ENCODE peak calls at places on chromosome 19, in nine cellular contexts. One of them, this sample, is unnamed. For H3K4me1 and H3K36me3, the result is how much of the 10 kb centered on the place peaks cover.

GRCh38 chr19:15320118-15320517 is 12.2 kb downstream of the BRD4 start:
- DNase-seq in ovary: no peak
- DNase-seq in cardiac muscle cell: no peak
- DNase-seq in pancreas: no peak
- DNase-seq in psoas muscle: no peak
- DNase-seq in left lung: no peak
- DNase-seq in hepatocyte: no peak
- DNase-seq in GM12878: no peak
- DNase-seq in astrocyte: peak
- DNase-seq in this sample: no peak

GRCh38 chr19:11422163-11423068 is 3.3 kb upstream of the RGL3 start:
- DNase-seq in ovary: peak
- DNase-seq in cardiac muscle cell: peak
- DNase-seq in pancreas: peak
- DNase-seq in psoas muscle: peak
- DNase-seq in left lung: peak
- DNase-seq in hepatocyte: peak
- DNase-seq in GM12878: peak
- DNase-seq in astrocyte: no peak
- DNase-seq in this sample: peak

GRCh38 chr19:44019498-44019897 is 5.7 kb upstream of the ZNF222 start:
- DNase-seq in ovary: no peak
- DNase-seq in cardiac muscle cell: no peak
- DNase-seq in pancreas: no peak
- DNase-seq in psoas muscle: no peak
- DNase-seq in left lung: no peak
- DNase-seq in hepatocyte: no peak
- DNase-seq in GM12878: no peak
- DNase-seq in astrocyte: no peak
- DNase-seq in this sample: no peak

GRCh38 chr19:35025969-35026368 is 4.3 kb upstream of the SCN1B start:
- DNase-seq in ovary: no peak
- DNase-seq in cardiac muscle cell: no peak
- DNase-seq in pancreas: no peak
- DNase-seq in psoas muscle: no peak
- DNase-seq in left lung: no peak
- DNase-seq in hepatocyte: no peak
- DNase-seq in GM12878: no peak
- DNase-seq in astrocyte: no peak
- DNase-seq in this sample: no peak

GRCh38 chr19:55453861-55454260 is 7.6 kb downstream of the ISOC2 start:
- DNase-seq in ovary: no peak
- DNase-seq in cardiac muscle cell: no peak
- DNase-seq in pancreas: no peak
- DNase-seq in psoas muscle: no peak
- DNase-seq in left lung: no peak
- DNase-seq in hepatocyte: no peak
- DNase-seq in GM12878: no peak
- DNase-seq in astrocyte: no peak
- DNase-seq in this sample: no peak

GRCh38 chr19:51375504-51376221 is 3.2 kb upstream of the NKG7 start:
- DNase-seq in ovary: no peak
- DNase-seq in cardiac muscle cell: no peak
- DNase-seq in pancreas: no peak
- DNase-seq in psoas muscle: no peak
- DNase-seq in left lung: no peak
- DNase-seq in hepatocyte: no peak
- DNase-seq in GM12878: peak
- DNase-seq in astrocyte: no peak
- DNase-seq in this sample: no peak

GRCh38 chr19:44182145-44182544 is 17.2 kb downstream of the ZNF226 start:
- DNase-seq in ovary: no peak
- DNase-seq in cardiac muscle cell: no peak
- DNase-seq in pancreas: no peak
- DNase-seq in psoas muscle: no peak
- DNase-seq in left lung: no peak
- DNase-seq in hepatocyte: no peak
- DNase-seq in GM12878: no peak
- DNase-seq in astrocyte: no peak
- DNase-seq in this sample: no peak

GRCh38 chr19:3381701-3382372 is 15.5 kb downstream of the NFIC start:
- DNase-seq in ovary: peak
- DNase-seq in cardiac muscle cell: no peak
- DNase-seq in pancreas: peak
- DNase-seq in psoas muscle: no peak
- DNase-seq in left lung: no peak
- DNase-seq in hepatocyte: no peak
- DNase-seq in GM12878: no peak
- DNase-seq in astrocyte: no peak
- DNase-seq in this sample: no peak

GRCh38 chr19:16381756-16382401 is 57.3 kb downstream of the KLF2 start:
- DNase-seq in ovary: no peak
- DNase-seq in cardiac muscle cell: peak
- DNase-seq in pancreas: no peak
- DNase-seq in psoas muscle: peak
- DNase-seq in left lung: no peak
- DNase-seq in hepatocyte: no peak
- DNase-seq in GM12878: no peak
- DNase-seq in astrocyte: no peak
- DNase-seq in this sample: peak

GRCh38 chr19:17718988-17719711 is at the start of gene MAP1S:
- DNase-seq in ovary: no peak
- DNase-seq in cardiac muscle cell: peak
- DNase-seq in pancreas: peak
- DNase-seq in psoas muscle: peak
- DNase-seq in left lung: peak
- DNase-seq in hepatocyte: peak
- DNase-seq in GM12878: no peak
- DNase-seq in astrocyte: peak
- DNase-seq in this sample: peak

GRCh38 chr19:17719730-17720486 is 628 bp downstream of the MAP1S start:
- DNase-seq in ovary: no peak
- DNase-seq in cardiac muscle cell: no peak
- DNase-seq in pancreas: peak
- DNase-seq in psoas muscle: no peak
- DNase-seq in left lung: peak
- DNase-seq in hepatocyte: peak
- DNase-seq in GM12878: no peak
- DNase-seq in astrocyte: no peak
- DNase-seq in this sample: peak

GRCh38 chr19:17720487-17720839 is 1.2 kb downstream of the MAP1S start:
- DNase-seq in ovary: no peak
- DNase-seq in cardiac muscle cell: no peak
- DNase-seq in pancreas: no peak
- DNase-seq in psoas muscle: no peak
- DNase-seq in left lung: no peak
- DNase-seq in hepatocyte: no peak
- DNase-seq in GM12878: no peak
- DNase-seq in astrocyte: no peak
- DNase-seq in this sample: no peak

GRCh38 chr19:17716309-17716929 is 2.9 kb upstream of the MAP1S start:
- DNase-seq in ovary: no peak
- DNase-seq in cardiac muscle cell: no peak
- DNase-seq in pancreas: no peak
- DNase-seq in psoas muscle: no peak
- DNase-seq in left lung: no peak
- DNase-seq in hepatocyte: no peak
- DNase-seq in GM12878: no peak
- DNase-seq in astrocyte: no peak
- DNase-seq in this sample: no peak

GRCh38 chr19:17718467-17718987 is 753 bp upstream of the MAP1S start:
- DNase-seq in ovary: no peak
- DNase-seq in cardiac muscle cell: no peak
- DNase-seq in pancreas: no peak
- DNase-seq in psoas muscle: no peak
- DNase-seq in left lung: no peak
- DNase-seq in hepatocyte: no peak
- DNase-seq in GM12878: no peak
- DNase-seq in astrocyte: no peak
- DNase-seq in this sample: no peak
- H3K4me1 ChIP-seq in ovary: under half
- H3K4me1 ChIP-seq in cardiac muscle cell: under half
- H3K4me1 ChIP-seq in pancreas: under half
- H3K4me1 ChIP-seq in psoas muscle: under half
- H3K4me1 ChIP-seq in left lung: half or more
- H3K4me1 ChIP-seq in hepatocyte: under half
- H3K4me1 ChIP-seq in GM12878: under half
- H3K4me1 ChIP-seq in astrocyte: under half
- H3K4me1 ChIP-seq in this sample: under half

GRCh38 chr19:9849786-9850185 is 14.7 kb downstream of the PIN1 start:
- DNase-seq in ovary: no peak
- DNase-seq in cardiac muscle cell: no peak
- DNase-seq in pancreas: no peak
- DNase-seq in psoas muscle: no peak
- DNase-seq in left lung: no peak
- DNase-seq in hepatocyte: no peak
- DNase-seq in GM12878: no peak
- DNase-seq in astrocyte: no peak
- DNase-seq in this sample: no peak

GRCh38 chr19:9850235-9850959 is 15.3 kb downstream of the PIN1 start:
- DNase-seq in ovary: no peak
- DNase-seq in cardiac muscle cell: no peak
- DNase-seq in pancreas: no peak
- DNase-seq in psoas muscle: no peak
- DNase-seq in left lung: no peak
- DNase-seq in hepatocyte: no peak
- DNase-seq in GM12878: no peak
- DNase-seq in astrocyte: no peak
- DNase-seq in this sample: no peak

GRCh38 chr19:9848060-9848459 is 12.9 kb downstream of the PIN1 start:
- DNase-seq in ovary: no peak
- DNase-seq in cardiac muscle cell: peak
- DNase-seq in pancreas: no peak
- DNase-seq in psoas muscle: no peak
- DNase-seq in left lung: no peak
- DNase-seq in hepatocyte: no peak
- DNase-seq in GM12878: no peak
- DNase-seq in astrocyte: no peak
- DNase-seq in this sample: no peak

GRCh38 chr19:9848761-9849160 is 13.6 kb downstream of the PIN1 start:
- DNase-seq in ovary: no peak
- DNase-seq in cardiac muscle cell: no peak
- DNase-seq in pancreas: no peak
- DNase-seq in psoas muscle: no peak
- DNase-seq in left lung: no peak
- DNase-seq in hepatocyte: no peak
- DNase-seq in GM12878: no peak
- DNase-seq in astrocyte: no peak
- DNase-seq in this sample: no peak

DNA sequence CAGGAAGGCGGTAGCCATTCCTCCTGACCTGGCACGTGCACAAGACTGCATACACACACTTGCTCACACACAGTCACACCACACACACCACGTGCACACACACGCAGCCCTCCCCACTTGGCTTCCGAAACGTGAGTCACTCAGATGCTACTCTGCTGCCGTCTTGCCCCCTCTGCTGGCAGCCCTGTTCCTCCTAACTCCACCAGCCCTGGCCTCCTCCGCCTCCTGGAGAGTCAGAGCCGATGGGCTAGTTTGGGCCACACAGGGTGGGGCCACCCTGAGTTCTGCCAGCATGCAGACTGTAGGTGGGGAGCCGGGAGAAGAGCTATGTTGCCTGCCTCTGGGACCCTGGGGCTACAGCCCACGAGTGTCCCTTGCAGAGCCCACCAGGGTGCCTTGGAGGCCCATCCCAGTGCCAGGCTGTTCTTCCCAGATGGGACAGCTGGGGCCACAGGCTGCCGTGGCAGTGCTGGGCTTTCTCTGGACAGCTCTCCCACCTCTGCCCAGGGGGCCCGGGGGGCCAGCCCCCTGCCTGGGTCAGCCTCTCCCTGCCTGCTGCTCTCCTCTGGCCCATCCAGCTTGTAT is 12.1 kb downstream of the PIN1 start:
- DNase-seq in ovary: peak
- DNase-seq in cardiac muscle cell: no peak
- DNase-seq in pancreas: no peak
- DNase-seq in psoas muscle: peak
- DNase-seq in left lung: no peak
- DNase-seq in hepatocyte: peak
- DNase-seq in GM12878: no peak
- DNase-seq in astrocyte: peak
- DNase-seq in this sample: no peak
- TF ChIP-seq CTCF in ovary: no peak
- TF ChIP-seq CTCF in cardiac muscle cell: peak
- TF ChIP-seq CTCF in pancreas: no peak
- TF ChIP-seq CTCF in psoas muscle: peak
- TF ChIP-seq CTCF in left lung: no peak
- TF ChIP-seq CTCF in hepatocyte: peak
- TF ChIP-seq CTCF in GM12878: peak
- TF ChIP-seq CTCF in astrocyte: peak
- TF ChIP-seq CTCF in this sample: no peak

GRCh38 chr19:40750035-40750284 is 317 bp downstream of the ACTMAP start:
- DNase-seq in ovary: no peak
- DNase-seq in cardiac muscle cell: no peak
- DNase-seq in pancreas: no peak
- DNase-seq in psoas muscle: no peak
- DNase-seq in left lung: no peak
- DNase-seq in hepatocyte: no peak
- DNase-seq in GM12878: no peak
- DNase-seq in astrocyte: no peak
- DNase-seq in this sample: no peak

GRCh38 chr19:40747536-40747935 is 2.7 kb downstream of the ACTMAP start:
- DNase-seq in ovary: no peak
- DNase-seq in cardiac muscle cell: no peak
- DNase-seq in pancreas: no peak
- DNase-seq in psoas muscle: no peak
- DNase-seq in left lung: no peak
- DNase-seq in hepatocyte: no peak
- DNase-seq in GM12878: no peak
- DNase-seq in astrocyte: no peak
- DNase-seq in this sample: no peak

GRCh38 chr19:40751065-40751923 is at the start of gene SNRPA:
- DNase-seq in ovary: peak
- DNase-seq in cardiac muscle cell: peak
- DNase-seq in pancreas: peak
- DNase-seq in psoas muscle: peak
- DNase-seq in left lung: peak
- DNase-seq in hepatocyte: peak
- DNase-seq in GM12878: peak
- DNase-seq in astrocyte: peak
- DNase-seq in this sample: peak

GRCh38 chr19:40754611-40755247 is 3.7 kb downstream of the SNRPA start:
- DNase-seq in ovary: no peak
- DNase-seq in cardiac muscle cell: no peak
- DNase-seq in pancreas: no peak
- DNase-seq in psoas muscle: no peak
- DNase-seq in left lung: no peak
- DNase-seq in hepatocyte: peak
- DNase-seq in GM12878: no peak
- DNase-seq in astrocyte: no peak
- DNase-seq in this sample: peak

GRCh38 chr19:40750285-40751064 is at the start of gene ACTMAP:
- DNase-seq in ovary: peak
- DNase-seq in cardiac muscle cell: peak
- DNase-seq in pancreas: peak
- DNase-seq in psoas muscle: peak
- DNase-seq in left lung: peak
- DNase-seq in hepatocyte: peak
- DNase-seq in GM12878: peak
- DNase-seq in astrocyte: peak
- DNase-seq in this sample: peak
- H3K36me3 ChIP-seq in ovary: under half
- H3K36me3 ChIP-seq in cardiac muscle cell: under half
- H3K36me3 ChIP-seq in pancreas: under half
- H3K36me3 ChIP-seq in psoas muscle: under half
- H3K36me3 ChIP-seq in left lung: under half
- H3K36me3 ChIP-seq in hepatocyte: under half
- H3K36me3 ChIP-seq in GM12878: under half
- H3K36me3 ChIP-seq in astrocyte: under half
- H3K36me3 ChIP-seq in this sample: under half

GRCh38 chr19:13838071-13838942 is 38.6 kb upstream of the NANOS3 start:
- DNase-seq in ovary: no peak
- DNase-seq in cardiac muscle cell: no peak
- DNase-seq in pancreas: no peak
- DNase-seq in psoas muscle: no peak
- DNase-seq in left lung: no peak
- DNase-seq in hepatocyte: no peak
- DNase-seq in GM12878: no peak
- DNase-seq in astrocyte: no peak
- DNase-seq in this sample: no peak
- H3K4me1 ChIP-seq in ovary: under half
- H3K4me1 ChIP-seq in cardiac muscle cell: under half
- H3K4me1 ChIP-seq in pancreas: under half
- H3K4me1 ChIP-seq in psoas muscle: under half
- H3K4me1 ChIP-seq in left lung: half or more
- H3K4me1 ChIP-seq in hepatocyte: under half
- H3K4me1 ChIP-seq in GM12878: under half
- H3K4me1 ChIP-seq in astrocyte: half or more
- H3K4me1 ChIP-seq in this sample: under half